ENCODE peak calls at places on chromosomes 4 and X, in five cellular contexts. W is fibroblast of villous mesenchyme; U is CD8-positive, alpha-beta T cell; Q is AG10803; Y is GM12864. R is an unnamed sample.

GRCh38 chrX:7314425-7314824 is 166.5 kb upstream of the PUDP start:
- DNase-seq in W (no peak), U (no peak), Q (no peak), Y (no peak), R (no peak)

GRCh38 chrX:116384406-116384805 is 52.0 kb upstream of the SLC6A14 start:
- DNase-seq in W (peak; percentile 2), U (no peak), Q (no peak), Y (no peak), R (no peak)

GRCh38 chr4:173189117-173189693 is 20.6 kb downstream of the GALNT7 start:
- DNase-seq in W (no peak), U (no peak), Q (peak; percentile 51), Y (no peak), R (no peak)

GRCh38 chr4:1593038-1593417 is 91.1 kb downstream of the FAM53A start:
- DNase-seq in W (no peak), U (no peak), Q (no peak), Y (no peak), R (no peak)

GRCh38 chr4:66639361-66639760 is 905.9 kb downstream of the CENPC start:
- DNase-seq in W (no peak), U (no peak), Q (no peak), Y (no peak), R (peak; percentile 31)

GRCh38 chrX:64206556-64207162 is 1.2 kb upstream of the AMER1 start:
- DNase-seq in W (peak; percentile 43), U (no peak), Q (peak; percentile 13), Y (no peak), R (no peak)

GRCh38 chr4:5891563-5892320 is 1.1 kb downstream of the CRMP1 start:
- DNase-seq in W (no peak), U (no peak), Q (no peak), Y (no peak), R (no peak)

GRCh38 chrX:56726609-56727008 is 2.4 kb upstream of the NBDY start:
- DNase-seq in W (peak; percentile 51), U (no peak), Q (peak; percentile 44), Y (no peak), R (peak; percentile 13)

GRCh38 chrX:20235755-20236154 is 31.0 kb downstream of the RPS6KA3 start:
- DNase-seq in W (no peak), U (no peak), Q (no peak), Y (no peak), R (no peak)

GRCh38 chr4:180059216-180059881 is 2183.9 kb upstream of the TENM3 start:
- DNase-seq in W (no peak), U (no peak), Q (no peak), Y (no peak), R (no peak)

GRCh38 chr4:7890635-7891393 is 48.8 kb downstream of the AFAP1 start:
- DNase-seq in W (peak; percentile 93), U (no peak), Q (peak; percentile 95), Y (no peak), R (peak; percentile 96)

GRCh38 chrX:1679238-1679637 is 64.4 kb downstream of the ASMT start:
- DNase-seq in W (no peak), U (no peak), Q (peak; percentile 32), Y (no peak), R (no peak)

GRCh38 chrX:42485621-42486020 is 292.3 kb downstream of the PPP1R2C start:
- DNase-seq in W (no peak), U (no peak), Q (peak; percentile 0), Y (no peak), R (no peak)

GRCh38 chrX:44264936-44265335 is 78.5 kb downstream of the EFHC2 start:
- DNase-seq in W (no peak), U (no peak), Q (no peak), Y (no peak), R (no peak)

GRCh38 chr4:7426525-7427171 is 8.1 kb downstream of the PSAPL1 start:
- DNase-seq in W (no peak), U (no peak), Q (no peak), Y (no peak), R (no peak)

GRCh38 chrX:6053126-6053625 is 175.5 kb downstream of the NLGN4X start:
- DNase-seq in W (no peak), U (no peak), Q (no peak), Y (no peak), R (no peak)

GRCh38 chr4:137359691-137360315 is 172.5 kb downstream of the PCDH18 start:
- DNase-seq in W (peak; percentile 56), U (no peak), Q (peak; percentile 86), Y (no peak), R (peak; percentile 45)

GRCh38 chr4:163344147-163345050 is 707 bp downstream of the NPY5R start:
- DNase-seq in W (no peak), U (no peak), Q (no peak), Y (no peak), R (no peak)

DNA sequence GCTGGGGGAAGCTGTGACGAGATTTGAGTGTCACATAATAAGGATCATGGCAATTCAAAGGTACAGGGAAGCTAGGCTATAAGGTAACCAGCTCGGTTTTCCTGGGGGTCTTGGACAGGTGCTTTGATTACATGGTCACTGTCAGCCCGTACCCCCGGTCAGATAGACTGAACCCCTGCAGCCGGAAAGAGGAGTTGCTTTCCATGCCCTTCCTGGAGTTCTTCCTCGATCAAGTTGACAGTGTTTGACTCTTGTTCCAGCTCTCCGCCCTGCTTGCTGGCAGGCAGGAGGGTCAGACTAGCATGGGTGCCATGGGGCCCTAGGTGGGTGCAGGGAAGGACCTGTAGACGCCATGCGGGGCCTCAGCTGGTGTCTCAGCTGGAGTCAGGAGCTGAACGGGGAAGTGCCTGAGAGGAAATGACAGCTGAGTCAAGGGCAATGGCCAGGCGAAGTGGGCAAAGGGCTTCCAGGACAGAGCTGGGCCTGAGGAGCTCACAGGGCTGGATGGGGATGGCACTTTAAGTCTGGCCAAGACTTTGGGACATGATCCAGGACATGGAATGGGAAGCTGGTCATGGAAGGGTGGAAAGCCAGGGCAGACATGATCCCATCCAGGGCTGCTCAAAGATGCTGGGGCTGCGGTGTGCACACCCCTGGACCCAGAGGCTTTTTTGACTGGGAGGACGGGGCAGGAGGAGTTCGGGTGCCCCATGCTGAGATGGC is 1.6 kb downstream of the TMEM187 start:
- DNase-seq in W (no peak), U (no peak), Q (no peak), Y (no peak), R (no peak)
- H3K4me3 ChIP-seq in W (no peak overlapping the region), U (peak overlapping the region; percentile 27), Q (no peak overlapping the region), Y (no peak overlapping the region), R (no peak overlapping the region)

GRCh38 chr4:119286377-119287002 is 35.4 kb downstream of the FABP2 start:
- DNase-seq in W (peak; percentile 82), U (no peak), Q (peak; percentile 85), Y (no peak), R (peak; percentile 70)
- TF ChIP-seq CTCF in W (peak; percentile 53), U (peak; percentile 81), Q (peak; percentile 67), Y (peak; percentile 51), R (peak; percentile 39)

GRCh38 chr4:139843643-139844042 is 178.0 kb downstream of the MGST2 start:
- DNase-seq in W (no peak), U (no peak), Q (no peak), Y (no peak), R (no peak)

GRCh38 chr4:139841464-139842195 is 176.0 kb downstream of the MGST2 start:
- DNase-seq in W (no peak), U (peak; percentile 5), Q (no peak), Y (no peak), R (no peak)

GRCh38 chr4:139839664-139840063 is 174.0 kb downstream of the MGST2 start:
- DNase-seq in W (no peak), U (no peak), Q (no peak), Y (no peak), R (no peak)

GRCh38 chr4:139838811-139839210 is 173.2 kb downstream of the MGST2 start:
- DNase-seq in W (peak; percentile 30), U (no peak), Q (peak; percentile 70), Y (no peak), R (no peak)

DNA sequence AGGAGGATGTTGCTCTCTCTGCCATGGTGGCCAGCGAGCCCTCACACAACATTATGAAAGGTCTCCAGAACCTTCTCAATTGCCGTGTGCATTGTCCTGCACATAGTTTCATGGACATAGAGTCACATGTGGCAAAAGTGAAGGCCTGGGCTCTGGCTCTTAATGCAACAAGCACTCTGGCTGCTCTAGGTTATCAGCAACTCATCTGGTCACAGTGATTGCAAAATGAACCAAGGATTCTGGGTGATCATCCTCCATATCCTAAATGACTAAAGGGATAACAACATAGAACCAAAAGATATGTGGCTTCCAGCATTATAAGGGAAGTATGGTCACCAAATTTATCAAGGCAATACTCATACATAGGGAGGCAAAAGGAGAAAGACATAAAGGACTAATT is 175.2 kb downstream of the MGST2 start:
- DNase-seq in W (no peak), U (no peak), Q (no peak), Y (no peak), R (no peak)
- H3K4me3 ChIP-seq in W (no peak overlapping the region), U (no peak overlapping the region), Q (no peak overlapping the region), Y (no peak overlapping the region), R (no peak overlapping the region)

GRCh38 chrX:54423161-54423888 is 16.9 kb upstream of the TSR2 start:
- DNase-seq in W (peak; percentile 2), U (no peak), Q (no peak), Y (no peak), R (no peak)
- TF ChIP-seq CTCF in W (no peak), U (no peak), Q (no peak), Y (peak; percentile 39), R (no peak)

DNA sequence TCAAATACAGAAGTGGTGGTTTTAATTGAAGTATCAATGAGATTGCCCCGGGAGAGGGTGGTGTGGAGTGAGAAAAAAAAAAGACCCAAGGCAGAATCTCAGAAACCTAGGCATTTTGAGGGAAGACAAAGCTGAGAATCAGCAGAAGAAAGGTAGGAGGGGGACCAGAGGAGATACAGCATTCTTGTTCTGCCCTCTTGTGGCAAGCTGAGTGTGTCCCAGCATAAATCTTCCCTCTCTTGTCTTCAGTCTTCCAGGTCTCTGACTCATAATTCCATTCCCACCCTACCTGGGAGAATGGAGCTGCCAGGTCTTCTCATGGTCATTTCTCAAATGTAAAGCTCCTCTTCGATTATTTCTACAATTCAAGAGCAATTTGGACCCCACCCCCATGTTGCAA is 32.7 kb upstream of the MAGED1 start:
- DNase-seq in W (peak; percentile 43), U (no peak), Q (peak; percentile 34), Y (no peak), R (no peak)
- H3K4me3 ChIP-seq in W (no peak overlapping the region), U (no peak overlapping the region), Q (no peak overlapping the region), Y (no peak overlapping the region), R (no peak overlapping the region)

R was measured in AG09309.